ENCODE peak calls at places on chromosomes 6 and 20, in five cellular contexts. C is cardiac muscle cell, V is RWPE1, F is Calu3, U is neural crest cell. L is an unnamed sample.

GRCh38 chr6:56440551-56440981 is 193.2 kb upstream of the COL21A1 start:
- DNase-seq in C (no peak), V (peak), F (peak), U (no peak), L (no peak)

GRCh38 chr6:165987483-165988305 is 180.0 kb downstream of the TBXT start:
- DNase-seq in C (peak), V (peak), F (peak), U (peak), L (no peak)

GRCh38 chr6:158793432-158793831 is 25.7 kb downstream of the EZR start:
- DNase-seq in C (peak), V (peak), F (no peak), U (no peak), L (peak)

GRCh38 chr6:15491255-15491985 is 171.4 kb downstream of the DTNBP1 start:
- DNase-seq in C (peak), V (peak), F (peak), U (peak), L (peak)

GRCh38 chr6:37818536-37819176 is 871 bp upstream of the ZFAND3 start:
- DNase-seq in C (peak), V (peak), F (peak), U (no peak), L (peak)

GRCh38 chr20:62477669-62478450 is 2.1 kb upstream of the GATA5 start:
- DNase-seq in C (peak), V (no peak), F (no peak), U (no peak), L (no peak)

GRCh38 chr6:25205629-25206028 is 73.5 kb upstream of the CARMIL1 start:
- DNase-seq in C (no peak), V (no peak), F (no peak), U (no peak), L (no peak)

GRCh38 chr6:45572833-45573232 is 195.1 kb upstream of the SUPT3H start:
- DNase-seq in C (no peak), V (no peak), F (no peak), U (no peak), L (no peak)

GRCh38 chr20:881051-881820 is 34.9 kb downstream of the ANGPT4 start:
- DNase-seq in C (no peak), V (peak), F (peak), U (no peak), L (peak)

GRCh38 chr20:33914871-33915270 is 78.8 kb upstream of the RALY start:
- DNase-seq in C (no peak), V (peak), F (peak), U (no peak), L (peak)

GRCh38 chr6:40763001-40763400 is 175.8 kb upstream of the LRFN2 start:
- DNase-seq in C (no peak), V (no peak), F (no peak), U (no peak), L (no peak)

GRCh38 chr6:109867009-109867969 is 110.8 kb upstream of the GPR6 start:
- DNase-seq in C (peak), V (no peak), F (no peak), U (no peak), L (no peak)

GRCh38 chr6:142942805-142943227 is 2.2 kb downstream of the HIVEP2 start:
- DNase-seq in C (no peak), V (peak), F (no peak), U (no peak), L (peak)

GRCh38 chr20:53191957-53192356 is 219.8 kb downstream of the TSHZ2 start:
- DNase-seq in C (no peak), V (no peak), F (no peak), U (no peak), L (no peak)

GRCh38 chr20:53201588-53201987 is 229.4 kb downstream of the TSHZ2 start:
- DNase-seq in C (no peak), V (no peak), F (no peak), U (no peak), L (no peak)

GRCh38 chr20:53194891-53195290 is 222.7 kb downstream of the TSHZ2 start:
- DNase-seq in C (peak), V (no peak), F (no peak), U (no peak), L (no peak)

GRCh38 chr20:53194310-53194709 is 222.2 kb downstream of the TSHZ2 start:
- DNase-seq in C (no peak), V (no peak), F (no peak), U (no peak), L (no peak)

DNA sequence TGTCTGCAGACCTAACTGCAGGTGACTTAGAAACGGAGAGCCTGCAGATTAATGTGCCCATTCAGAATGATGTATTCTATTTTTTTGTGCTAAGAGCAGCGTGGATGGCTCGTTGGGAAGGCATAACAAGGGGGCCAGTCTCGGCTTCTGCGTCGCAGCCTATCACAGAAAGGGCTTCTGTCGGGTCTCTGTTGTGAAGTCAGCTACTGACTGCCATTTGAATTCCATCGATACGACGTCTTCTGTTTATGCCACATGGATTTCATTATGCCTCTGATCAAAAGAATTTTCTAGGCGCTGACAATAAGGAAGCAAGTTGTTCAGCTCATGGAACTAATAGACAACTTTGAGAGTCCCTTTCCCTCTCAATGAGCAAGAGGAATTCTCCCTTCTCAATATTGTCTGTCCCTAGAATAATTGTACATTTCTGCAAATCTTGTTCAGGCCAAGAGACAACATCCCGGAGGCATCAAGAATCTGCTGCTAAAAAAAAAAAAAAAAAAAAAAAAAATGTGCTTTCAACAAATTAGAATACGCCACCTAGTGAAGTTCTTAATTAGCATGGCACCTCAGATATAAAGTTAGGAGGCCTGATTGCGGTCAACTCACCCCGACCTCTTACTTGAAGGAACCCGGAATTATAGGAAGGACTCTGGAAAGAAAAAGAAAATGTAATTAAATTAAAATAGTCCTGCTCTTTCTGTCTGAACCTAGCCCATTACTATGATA is 223.9 kb downstream of the TSHZ2 start:
- DNase-seq in C (no peak), V (no peak), F (no peak), U (no peak), L (no peak)
- TF ChIP-seq CTCF in C (peak), V (peak), F (no peak), U (no peak), L (no peak)

DNA sequence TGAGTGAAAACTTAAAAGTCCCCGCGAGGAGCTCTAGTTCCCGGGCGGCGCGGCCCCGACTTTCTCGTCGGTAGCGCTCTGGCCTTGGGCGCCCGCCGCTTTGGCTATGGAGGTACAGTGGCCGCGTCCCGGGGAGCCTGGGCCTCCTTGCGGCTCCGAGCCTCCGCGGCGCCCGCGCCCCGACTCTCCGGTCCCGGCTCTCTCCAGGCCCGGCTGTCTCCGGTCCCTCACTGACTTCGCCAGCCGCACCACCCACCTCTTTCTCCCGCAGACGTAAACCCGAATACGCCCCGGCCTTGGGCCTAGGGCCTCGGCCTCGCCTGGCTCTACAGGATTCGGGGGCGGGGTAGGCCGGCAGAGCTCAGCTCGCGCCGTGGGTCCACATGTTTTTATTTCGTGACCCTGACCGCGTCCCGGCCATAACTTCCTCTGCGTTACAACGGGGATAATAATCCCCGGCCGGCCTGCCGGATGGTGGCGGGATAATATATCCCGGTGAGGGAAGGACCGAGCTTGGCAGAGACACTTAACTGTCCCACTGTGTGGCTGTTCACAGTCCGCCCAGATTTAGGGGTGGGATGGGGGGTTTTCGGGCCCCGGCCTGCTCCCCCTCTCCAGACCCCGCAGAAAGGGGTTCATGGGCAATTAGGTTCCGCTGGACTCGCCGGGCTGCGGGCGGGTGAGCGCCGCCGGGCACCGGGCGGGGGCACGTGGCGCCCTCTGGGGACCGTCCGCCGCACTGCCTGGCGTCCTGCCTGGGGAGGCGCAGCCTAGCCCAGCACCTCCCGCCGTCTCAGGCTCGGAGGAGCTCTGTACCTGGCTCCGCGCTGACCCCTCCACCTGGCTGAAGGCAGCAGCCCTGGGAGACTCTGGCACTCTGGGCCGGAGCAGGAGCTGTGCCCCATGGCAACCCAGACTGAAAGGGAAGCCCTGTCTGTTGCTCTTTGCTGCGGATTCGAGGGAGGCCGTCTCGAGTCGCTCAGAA is 10.1 kb upstream of the TBX18 start:
- DNase-seq in C (peak), V (peak), F (peak), U (peak), L (peak)
- TF ChIP-seq CTCF in C (peak), V (peak), F (peak), U (peak), L (peak)

DNA sequence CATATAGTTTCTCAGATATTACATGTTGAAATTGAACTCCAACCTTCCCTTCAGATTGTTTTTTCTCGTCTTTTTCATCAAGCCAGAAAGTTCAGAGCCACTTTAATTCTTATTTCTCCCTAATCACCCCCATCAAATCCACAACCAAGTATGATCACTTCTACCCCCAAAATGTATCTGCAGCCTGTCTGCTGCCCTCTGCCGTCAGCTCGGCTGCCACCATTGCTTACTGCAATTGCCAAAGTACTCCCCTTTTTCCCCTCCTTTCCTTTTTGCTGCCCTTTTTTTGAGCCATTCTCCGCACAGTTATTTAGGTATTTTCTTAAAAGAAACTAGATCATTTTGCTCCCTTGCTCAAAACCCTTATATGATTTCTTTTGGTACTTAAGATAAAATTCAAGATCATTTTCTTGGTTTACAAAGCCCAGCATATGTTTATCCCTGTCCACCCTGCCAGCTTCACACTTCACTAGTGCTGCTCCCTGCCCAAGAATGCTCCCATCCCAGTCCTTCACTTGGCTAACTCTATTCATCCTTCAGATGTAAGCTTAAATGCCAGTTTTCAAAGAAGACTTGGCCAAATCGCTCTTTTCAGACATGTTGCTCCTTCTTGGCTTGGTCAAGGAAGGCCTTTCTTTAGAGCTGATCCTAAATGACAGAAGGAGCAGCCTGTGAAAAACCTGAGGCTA is 63.6 kb downstream of the SH3BGRL2 start:
- DNase-seq in C (no peak), V (no peak), F (no peak), U (no peak), L (no peak)
- TF ChIP-seq CTCF in C (peak), V (no peak), F (no peak), U (no peak), L (peak)

DNA sequence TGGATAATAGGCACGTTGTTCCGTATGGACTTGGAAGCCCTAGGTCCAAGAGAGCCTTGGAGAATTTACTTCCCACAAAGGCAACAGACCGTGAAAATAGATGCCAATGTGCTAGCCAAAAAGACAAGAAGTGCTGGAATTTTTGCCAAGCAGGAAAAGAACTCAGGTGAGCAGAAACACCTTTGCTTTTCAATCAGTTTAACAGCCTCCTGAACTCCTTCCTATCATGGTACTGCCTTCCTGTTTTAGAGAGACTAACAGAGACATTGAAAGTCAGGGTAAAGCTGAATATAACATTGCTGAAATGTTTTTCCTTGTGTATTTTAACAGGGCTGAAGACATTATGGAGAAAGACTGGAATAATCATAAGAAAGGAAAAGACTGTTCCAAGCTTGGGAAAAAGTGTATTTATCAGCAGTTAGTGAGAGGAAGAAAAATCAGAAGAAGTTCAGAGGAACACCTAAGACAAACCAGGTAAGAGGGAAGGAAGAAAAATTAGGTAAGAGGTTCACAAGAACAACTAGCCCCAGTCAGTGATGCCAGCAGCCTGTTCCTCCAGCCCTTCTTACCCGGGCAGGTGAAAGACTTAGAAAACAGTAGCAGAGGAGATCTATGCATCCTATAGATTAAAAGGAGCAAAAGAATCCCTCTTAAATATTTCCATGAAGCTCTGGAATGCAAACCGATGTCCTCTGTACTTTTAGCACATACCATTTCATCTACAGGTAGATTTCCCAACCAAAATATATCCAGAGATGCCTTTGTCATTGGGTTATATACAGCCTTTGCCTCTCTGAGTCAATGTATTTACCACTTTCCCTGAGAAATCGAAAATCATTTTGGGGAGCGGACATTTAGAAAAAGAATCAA is 4.0 kb downstream of the EDN1 start:
- DNase-seq in C (no peak), V (no peak), F (no peak), U (no peak), L (no peak)
- TF ChIP-seq CTCF in C (no peak), V (no peak), F (no peak), U (no peak), L (no peak)

GRCh38 chr6:69729870-69730449 is 66.8 kb downstream of the LMBRD1 start:
- DNase-seq in C (peak), V (peak), F (no peak), U (no peak), L (no peak)

GRCh38 chr6:69735029-69735428 is 61.8 kb downstream of the LMBRD1 start:
- DNase-seq in C (no peak), V (no peak), F (no peak), U (no peak), L (no peak)

GRCh38 chr6:69732045-69732444 is 64.8 kb downstream of the LMBRD1 start:
- DNase-seq in C (no peak), V (no peak), F (no peak), U (no peak), L (no peak)

GRCh38 chr6:69732640-69733039 is 64.2 kb downstream of the LMBRD1 start:
- DNase-seq in C (no peak), V (peak), F (no peak), U (no peak), L (no peak)
- TF ChIP-seq CTCF in C (peak), V (no peak), F (peak), U (peak), L (peak)

DNA sequence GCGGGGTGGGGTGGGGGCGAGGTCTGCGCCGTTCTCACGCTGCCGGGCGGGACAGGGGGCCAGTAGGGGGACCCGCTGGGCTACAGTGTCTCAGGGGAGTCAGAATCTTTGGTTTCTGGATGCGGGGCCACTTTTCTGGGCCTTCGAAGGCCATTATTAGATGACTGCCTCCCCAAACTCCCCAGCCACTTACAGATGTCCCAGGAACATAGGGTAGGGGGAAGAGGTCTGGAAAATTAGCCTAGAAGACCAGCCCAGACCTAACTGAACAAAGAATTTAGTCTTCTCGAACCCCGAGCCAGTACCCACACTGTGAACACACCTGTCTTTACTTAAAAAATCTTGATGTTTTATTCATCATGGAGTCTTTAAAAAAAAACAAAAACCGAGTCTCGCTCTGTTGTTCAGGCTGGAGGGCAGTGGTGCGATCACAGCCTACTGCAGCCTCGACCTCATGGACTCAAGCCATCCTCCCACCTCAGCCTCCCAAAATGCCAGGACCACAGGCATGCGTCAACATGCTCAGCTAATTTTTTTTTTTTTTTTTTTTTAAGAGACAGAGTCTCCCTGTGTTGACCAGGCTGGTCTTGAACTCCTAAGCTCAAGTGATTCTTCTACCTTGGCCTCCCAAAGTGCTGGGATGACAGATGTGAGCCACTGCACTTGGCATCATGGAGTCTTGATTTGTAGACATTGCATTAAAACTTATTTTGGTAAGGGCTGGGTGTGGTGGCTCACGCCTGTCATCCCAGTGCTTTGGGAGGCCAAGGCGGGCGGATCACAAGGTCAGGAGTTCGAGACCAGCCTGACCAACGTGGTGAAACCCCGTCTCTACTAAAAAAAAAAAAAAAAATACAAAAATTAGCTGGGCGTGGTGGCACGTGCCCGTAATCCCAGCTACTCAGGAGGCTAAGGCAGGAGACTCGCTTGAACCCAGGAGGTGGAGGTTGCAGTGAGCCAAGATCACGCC is 3.3 kb upstream of the SLC29A1 start:
- DNase-seq in C (no peak), V (no peak), F (no peak), U (no peak), L (no peak)
- TF ChIP-seq CTCF in C (no peak), V (no peak), F (no peak), U (no peak), L (no peak)

GRCh38 chr6:129014302-129014701 is 131.4 kb downstream of the LAMA2 start:
- DNase-seq in C (no peak), V (no peak), F (no peak), U (no peak), L (no peak)

GRCh38 chr6:129006685-129007514 is 124.0 kb downstream of the LAMA2 start:
- DNase-seq in C (no peak), V (no peak), F (no peak), U (no peak), L (no peak)

GRCh38 chr6:129015721-129016120 is 132.8 kb downstream of the LAMA2 start:
- DNase-seq in C (no peak), V (no peak), F (no peak), U (no peak), L (no peak)

GRCh38 chr6:129007819-129008218 is 124.9 kb downstream of the LAMA2 start:
- DNase-seq in C (no peak), V (no peak), F (no peak), U (no peak), L (no peak)

DNA sequence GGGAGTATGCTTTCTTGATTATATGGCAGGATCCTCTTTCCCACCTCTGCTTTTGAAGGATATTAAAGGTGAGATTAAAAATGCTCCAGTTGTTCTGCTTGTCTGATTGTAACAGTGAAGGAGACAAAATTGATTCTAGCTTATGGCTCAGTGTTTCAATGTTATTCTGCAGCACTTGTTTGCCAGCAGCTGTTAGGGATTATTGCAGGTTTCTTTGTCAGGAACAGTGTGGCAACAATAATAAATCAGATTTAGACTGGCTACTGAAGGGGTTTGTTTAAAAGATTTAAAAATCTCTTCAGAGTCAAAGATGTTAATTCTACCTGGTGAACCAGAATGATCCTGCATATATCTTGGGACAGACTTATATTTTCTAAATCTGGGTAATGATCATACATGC is 126.9 kb downstream of the LAMA2 start:
- DNase-seq in C (no peak), V (no peak), F (no peak), U (no peak), L (no peak)
- TF ChIP-seq CTCF in C (no peak), V (no peak), F (no peak), U (no peak), L (no peak)

DNA sequence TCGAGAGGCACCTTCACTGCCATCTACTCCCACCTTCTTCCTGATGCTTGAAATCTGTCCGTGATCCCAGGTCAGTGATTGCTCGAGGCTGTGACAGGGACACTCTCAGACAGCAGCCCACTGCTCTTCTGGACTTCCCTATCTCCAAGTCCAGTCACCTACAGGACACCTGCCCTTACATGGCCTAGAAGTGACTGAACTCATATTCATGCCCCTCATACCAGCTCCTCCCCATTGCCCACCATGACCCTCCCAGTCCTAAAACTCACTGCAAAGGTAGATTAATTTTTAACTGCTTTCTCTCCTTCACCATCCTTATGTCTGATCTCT is 7.5 kb upstream of the ARMC12 start:
- DNase-seq in C (no peak), V (no peak), F (no peak), U (no peak), L (no peak)
- TF ChIP-seq CTCF in C (no peak), V (no peak), F (no peak), U (no peak), L (no peak)